ENCODE peak calls at places on chromosomes 16 and 17, in six cellular contexts. U, E, N, S, W and K are unnamed samples.
A peak's percentile ranks its signal among the peaks of the same experiment; 100 is the strongest.

GRCh38 chr17:29573558-29573870 is 5.0 kb downstream of the TP53I13 start:
- DNase-seq in U (no peak), E (no peak), N (no peak), S (no peak), W (no peak), K (no peak)

GRCh38 chr17:28221751-28222414 is 97.1 kb upstream of the TMEM97 start:
- DNase-seq in U (no peak), E (no peak), N (no peak), S (no peak), W (no peak), K (no peak)

GRCh38 chr17:16491131-16491702 is 776 bp downstream of the LRRC75A start:
- DNase-seq in U (no peak), E (peak; percentile 58), N (no peak), S (no peak), W (no peak), K (no peak)

GRCh38 chr16:57000271-57001025 is 11.1 kb downstream of the NLRC5 start:
- DNase-seq in U (peak; percentile 42), E (peak; percentile 98), N (peak; percentile 87), S (no peak), W (no peak), K (peak; percentile 19)

GRCh38 chr17:70613681-70614080 is 444.3 kb downstream of the KCNJ2 start:
- DNase-seq in U (no peak), E (no peak), N (no peak), S (no peak), W (no peak), K (no peak)

GRCh38 chr17:77501101-77501566 is 360.4 kb downstream of the SEC14L1 start:
- DNase-seq in U (peak; percentile 55), E (peak; percentile 54), N (no peak), S (peak; percentile 43), W (no peak), K (no peak)

GRCh38 chr17:3667366-3668278 is 756 bp downstream of the TAX1BP3 start:
- DNase-seq in U (peak; percentile 89), E (peak; percentile 49), N (no peak), S (peak; percentile 81), W (no peak), K (no peak)

GRCh38 chr17:32302860-32303649 is 37.4 kb downstream of the RHBDL3 start:
- DNase-seq in U (no peak), E (no peak), N (no peak), S (peak; percentile 84), W (no peak), K (no peak)

GRCh38 chr17:80029235-80029974 is 6.3 kb downstream of the TBC1D16 start:
- DNase-seq in U (no peak), E (peak; percentile 87), N (no peak), S (no peak), W (no peak), K (no peak)

GRCh38 chr17:71855000-71855399 is 265.8 kb upstream of the SOX9 start:
- DNase-seq in U (no peak), E (no peak), N (no peak), S (no peak), W (no peak), K (no peak)

GRCh38 chr17:73351764-73352163 is 40.0 kb upstream of the CDC42EP4 start:
- DNase-seq in U (no peak), E (no peak), N (no peak), S (no peak), W (no peak), K (no peak)

GRCh38 chr16:85781156-85781555 is 18.2 kb downstream of the EMC8 start:
- DNase-seq in U (no peak), E (no peak), N (no peak), S (no peak), W (no peak), K (no peak)

GRCh38 chr17:81731271-81731670 is 19.2 kb downstream of the SLC25A10 start:
- DNase-seq in U (no peak), E (peak; percentile 74), N (no peak), S (no peak), W (no peak), K (no peak)

GRCh38 chr16:85553436-85554113 is 59.5 kb upstream of the GSE1 start:
- DNase-seq in U (peak; percentile 62), E (peak; percentile 88), N (no peak), S (peak; percentile 84), W (no peak), K (peak; percentile 59)

GRCh38 chr16:82638095-82638798 is 11.5 kb downstream of the CDH13 start:
- DNase-seq in U (no peak), E (no peak), N (no peak), S (no peak), W (no peak), K (no peak)

GRCh38 chr16:57239089-57239488 is 6.0 kb upstream of the ARL2BP start:
- DNase-seq in U (no peak), E (no peak), N (no peak), S (no peak), W (no peak), K (no peak)

GRCh38 chr17:2798679-2799078 is 2.4 kb downstream of the RAP1GAP2 start:
- DNase-seq in U (no peak), E (no peak), N (no peak), S (no peak), W (no peak), K (no peak)

GRCh38 chr16:85089485-85089884 is 22.8 kb downstream of the CIBAR2 start:
- DNase-seq in U (no peak), E (no peak), N (no peak), S (no peak), W (no peak), K (no peak)

GRCh38 chr17:29665480-29665807 is 42.7 kb upstream of the CORO6 start:
- DNase-seq in U (no peak), E (no peak), N (no peak), S (no peak), W (no peak), K (no peak)

GRCh38 chr17:64920026-64920418 is 744 bp upstream of the LRRC37A3 start:
- DNase-seq in U (no peak), E (peak; percentile 45), N (no peak), S (peak; percentile 46), W (no peak), K (no peak)

GRCh38 chr17:77615672-77616242 is 342.7 kb upstream of the TNRC6C start:
- DNase-seq in U (no peak), E (no peak), N (no peak), S (no peak), W (no peak), K (no peak)

DNA sequence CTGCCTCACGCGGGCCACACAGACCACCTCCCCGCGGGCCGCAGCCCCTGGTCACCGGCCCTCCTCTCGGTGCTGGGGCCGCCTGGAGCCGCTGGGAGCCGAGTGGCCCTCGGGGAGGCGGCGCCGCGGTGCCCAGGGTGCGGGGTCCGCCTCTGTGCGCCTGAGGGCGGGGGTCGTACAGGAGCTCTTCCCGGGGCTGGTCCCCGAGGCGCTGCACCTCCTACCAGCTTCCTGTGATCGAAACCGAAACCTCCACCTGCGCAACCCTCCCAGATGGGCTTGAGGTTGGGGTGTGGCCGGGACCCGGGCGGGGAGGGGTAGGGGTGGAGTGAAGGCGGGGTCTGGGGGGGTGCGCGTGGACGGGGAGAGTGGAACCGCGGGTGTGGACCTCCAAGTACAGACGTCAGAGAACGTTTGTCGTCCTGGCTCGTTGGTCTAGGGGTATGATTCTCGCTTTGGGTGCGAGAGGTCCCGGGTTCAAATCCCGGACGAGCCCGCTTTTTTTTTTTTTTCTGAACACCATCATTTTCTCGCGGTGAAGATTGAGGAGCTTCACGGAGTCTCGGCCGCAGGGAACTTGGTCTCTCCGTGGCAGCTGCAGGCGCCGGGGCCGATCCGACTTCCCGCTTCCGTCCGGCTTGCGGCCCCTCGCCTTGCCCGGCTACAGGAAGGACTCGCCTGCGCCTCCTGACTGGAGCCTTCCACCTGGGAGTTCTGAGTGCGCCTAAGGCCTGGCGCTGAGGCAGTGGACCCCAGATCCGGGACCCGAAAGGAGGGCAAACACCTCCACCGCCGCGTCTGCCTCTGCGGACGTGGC is 23.9 kb downstream of the ZNF213 start:
- DNase-seq in U (peak; percentile 95), E (peak; percentile 88), N (no peak), S (peak; percentile 87), W (no peak), K (peak; percentile 88)
- TF ChIP-seq POLR2A in U (peak; percentile 6), E (no peak), N (peak; percentile 67), S (peak; percentile 43), W (peak; percentile 18), K (peak; percentile 40)

GRCh38 chr17:49201481-49201927 is 8.9 kb downstream of the GNGT2 start:
- DNase-seq in U (no peak), E (no peak), N (no peak), S (no peak), W (no peak), K (no peak)
- TF ChIP-seq MAX in U (no peak), E (no peak), N (no peak), S (no peak), W (no peak), K (no peak)

DNA sequence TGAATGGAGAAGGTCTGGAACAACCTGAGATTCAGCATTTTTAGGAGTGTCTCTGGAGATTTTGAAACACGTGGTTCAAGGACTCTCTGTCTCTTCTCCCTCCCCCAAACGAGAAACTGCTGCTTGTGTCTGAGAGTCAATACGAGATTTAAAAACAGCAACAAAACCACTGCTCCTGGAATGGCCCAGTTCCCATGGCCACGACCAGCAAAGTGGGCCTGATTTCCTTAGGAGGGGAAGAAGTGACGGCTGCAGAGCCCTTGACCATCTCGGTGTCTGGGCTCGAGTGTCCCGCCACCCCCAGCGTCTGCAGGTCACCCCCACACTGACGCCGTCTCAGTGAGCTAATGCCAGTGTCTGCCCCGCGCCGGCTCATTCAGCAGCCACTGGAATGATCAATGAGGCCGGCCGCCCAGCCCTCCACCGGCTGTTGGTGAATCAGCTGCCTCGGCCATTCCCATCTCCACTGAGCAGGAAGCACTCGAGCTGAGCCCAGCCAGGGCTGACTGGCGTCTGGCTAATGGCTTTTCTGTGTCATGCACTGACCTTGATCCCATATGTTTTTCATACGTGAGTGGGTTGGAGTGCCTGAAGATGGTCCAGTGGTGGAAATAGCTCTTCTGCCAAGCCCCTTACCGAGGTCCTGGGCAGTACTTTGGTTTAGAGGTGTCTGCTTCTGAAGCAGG is 151.8 kb downstream of the PITPNC1 start:
- DNase-seq in U (peak; percentile 81), E (no peak), N (no peak), S (peak; percentile 92), W (no peak), K (peak; percentile 84)
- TF ChIP-seq POLR2A in U (no peak), E (no peak), N (no peak), S (no peak), W (no peak), K (no peak)

GRCh38 chr17:18261146-18261515 is 669 bp downstream of the MIEF2 start:
- DNase-seq in U (peak; percentile 85), E (peak; percentile 51), N (no peak), S (peak; percentile 24), W (no peak), K (no peak)
- TF ChIP-seq MAX in U (no peak), E (no peak), N (no peak), S (no peak), W (no peak), K (no peak)

DNA sequence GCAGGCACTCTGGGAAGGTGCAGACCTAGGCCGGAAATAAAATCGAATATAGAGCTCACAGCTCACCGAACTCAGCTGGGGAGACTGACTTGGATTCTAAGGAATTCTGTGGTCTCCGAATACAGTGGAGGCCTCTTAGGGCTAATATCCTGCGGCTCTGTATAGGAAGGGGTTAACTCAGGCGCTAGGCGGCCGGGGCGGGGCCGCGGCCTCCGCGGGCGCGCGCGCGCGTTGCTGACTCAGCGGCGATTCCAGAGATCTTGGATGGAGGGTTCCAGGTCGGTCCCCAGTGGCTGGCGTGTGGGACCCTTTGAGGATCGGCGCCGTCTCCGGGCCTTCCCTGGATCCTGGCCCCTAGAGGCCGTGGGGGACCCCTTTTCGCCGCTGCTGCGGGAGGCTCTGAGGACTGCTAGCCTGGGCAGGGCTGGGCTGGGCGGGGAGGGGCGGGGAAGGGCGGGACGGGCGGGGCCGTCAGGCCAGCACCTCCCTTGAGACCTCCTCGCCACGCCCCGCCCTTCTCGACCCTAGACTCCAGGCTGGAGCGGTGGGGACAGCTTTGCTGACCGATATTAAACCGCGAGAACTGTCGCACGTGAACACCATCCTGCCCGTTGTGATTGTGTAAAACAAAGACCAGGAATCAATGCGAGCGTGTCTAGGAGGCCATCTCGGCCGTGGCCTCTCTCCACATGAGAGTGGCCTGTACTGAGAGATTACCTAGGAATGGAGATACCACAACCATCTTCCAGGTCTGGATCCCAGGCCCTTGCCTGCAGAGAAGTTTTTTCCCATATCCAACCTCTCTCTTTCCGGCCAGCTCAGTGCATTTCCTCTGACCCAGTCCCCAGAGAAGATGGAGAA is 1.4 kb upstream of the PLEKHH3 start:
- DNase-seq in U (peak; percentile 99), E (peak; percentile 95), N (no peak), S (peak; percentile 98), W (no peak), K (peak; percentile 96)
- TF ChIP-seq POLR2A in U (peak; percentile 66), E (peak; percentile 91), N (peak; percentile 71), S (peak; percentile 99), W (peak; percentile 93), K (peak; percentile 76)